ENCODE peak calls at places on chromosome 1, in seven cellular contexts. P is GM03348; O is fibroblast of gingiva; L is AG04450; E is stimulated activated CD4-positive, alpha-beta T cell treated with anti-CD3 and anti-CD28 coated beads, TNF-alpha, amount 100 ng/mL, for 1 hour; Y is EL; I is left ventricle myocardium superior. Z is an unnamed sample.

GRCh38 chr1:5585256-5585655 is 407.0 kb downstream of the NPHP4 start:
- DNase-seq in Y (no peak), P (no peak), I (no peak), L (no peak), E (no peak), O (no peak), Z (no peak)

GRCh38 chr1:10987840-10988417 is 24.5 kb upstream of the TARDBP start:
- DNase-seq in Y (no peak), P (no peak), I (no peak), L (no peak), O (no peak), E (no peak), Z (no peak)

GRCh38 chr1:215282557-215282956 is 200.0 kb downstream of the KCNK2 start:
- DNase-seq in E (no peak), I (no peak), P (peak), O (no peak), L (no peak), Y (peak), Z (no peak)

GRCh38 chr1:39646232-39647081 is 7.0 kb upstream of the HEYL start:
- DNase-seq in Y (peak), I (peak), E (no peak), L (peak), P (peak), O (peak), Z (peak)

GRCh38 chr1:109314805-109315204 is 8.0 kb upstream of the MYBPHL start:
- DNase-seq in P (no peak), O (peak), L (no peak), Y (peak), E (no peak), I (no peak), Z (no peak)

GRCh38 chr1:107935396-107936064 is 29.4 kb downstream of the VAV3 start:
- DNase-seq in P (no peak), E (no peak), O (no peak), Y (no peak), L (no peak), I (no peak), Z (no peak)

GRCh38 chr1:208031316-208031931 is 120.5 kb upstream of the CD34 start:
- DNase-seq in Y (no peak), I (no peak), O (no peak), L (no peak), P (no peak), E (no peak), Z (no peak)

GRCh38 chr1:228276361-228276831 is 68.6 kb downstream of the OBSCN start:
- DNase-seq in P (no peak), O (no peak), I (no peak), L (no peak), E (no peak), Y (no peak), Z (peak)

GRCh38 chr1:31335007-31335406 is 37.9 kb downstream of the FABP3 start:
- DNase-seq in E (no peak), P (peak), L (peak), I (no peak), Y (peak), O (peak), Z (no peak)

GRCh38 chr1:214503553-214503952 is 47.8 kb downstream of the PTPN14 start:
- DNase-seq in Y (no peak), I (no peak), E (no peak), P (no peak), L (no peak), O (no peak), Z (no peak)

GRCh38 chr1:154403300-154403943 is 1.7 kb upstream of the IL6R start:
- DNase-seq in Y (no peak), E (no peak), P (no peak), O (no peak), L (no peak), I (no peak), Z (no peak)

GRCh38 chr1:93448292-93448982 is 519 bp downstream of the FNBP1L start:
- DNase-seq in P (peak), Y (peak), I (peak), O (no peak), E (no peak), L (no peak), Z (peak)

GRCh38 chr1:37238376-37239224 is 204.3 kb upstream of the GRIK3 start:
- DNase-seq in L (no peak), P (no peak), Y (no peak), I (no peak), E (no peak), O (no peak), Z (no peak)

GRCh38 chr1:17909634-17910033 is 154.5 kb downstream of the ACTL8 start:
- DNase-seq in I (no peak), O (peak), L (no peak), P (peak), Y (peak), E (no peak), Z (no peak)

Z was measured in psoas muscle.